ENCODE peak calls at places on chromosomes 11 and 22, in nine cellular contexts. A is brain microvascular endothelial cell, N is stomach, E is chondrocyte, W is foreskin fibroblast, M is omental fat pad, Q is progenitor cell of endocrine pancreas, H is retinal pigment epithelial cell, Y is breast epithelium. U is an unnamed sample.

GRCh38 chr11:109971184-109971523 is 122.0 kb upstream of the ZC3H12C start:
- DNase-seq in Y (no peak), E (no peak), Q (no peak), M (no peak), A (peak), H (no peak), W (peak), N (no peak), U (no peak)

GRCh38 chr22:32175751-32176644 is 16.9 kb upstream of the C22orf42 start:
- DNase-seq in Q (peak), N (no peak), H (no peak), Y (no peak), E (no peak), M (no peak), A (no peak), W (no peak), U (no peak)

GRCh38 chr11:92769125-92769524 is 200.3 kb upstream of the MTNR1B start:
- DNase-seq in E (no peak), N (no peak), W (no peak), Y (no peak), Q (no peak), A (no peak), M (no peak), H (no peak), U (no peak)

GRCh38 chr11:58286249-58286648 is 18.2 kb upstream of the OR10W1 start:
- DNase-seq in W (peak), N (no peak), A (peak), H (peak), Q (no peak), Y (no peak), M (no peak), E (no peak), U (no peak)

GRCh38 chr22:37045958-37046357 is 5.6 kb upstream of the KCTD17 start:
- DNase-seq in A (peak), E (no peak), N (no peak), Q (no peak), M (no peak), H (no peak), Y (no peak), W (peak), U (no peak)

GRCh38 chr11:114307524-114308203 is 11.5 kb downstream of the NNMT start:
- DNase-seq in Q (no peak), M (no peak), E (no peak), W (peak), N (peak), H (peak), Y (peak), A (peak), U (peak)

GRCh38 chr11:5288912-5289525 is 12.7 kb downstream of the OR51B4 start:
- DNase-seq in Y (no peak), Q (no peak), N (no peak), E (no peak), A (no peak), W (peak), M (no peak), H (no peak), U (no peak)

GRCh38 chr11:46290598-46291309 is 13.3 kb downstream of the CREB3L1 start:
- DNase-seq in Y (peak), H (no peak), A (peak), N (peak), Q (no peak), M (peak), W (peak), E (peak), U (peak)

GRCh38 chr22:45529966-45530575 is 27.4 kb downstream of the FBLN1 start:
- DNase-seq in Y (no peak), W (peak), A (no peak), Q (no peak), E (no peak), N (no peak), M (no peak), H (no peak), U (no peak)

GRCh38 chr22:36079041-36079440 is 50.4 kb upstream of the RBFOX2 start:
- DNase-seq in M (no peak), A (no peak), N (no peak), W (no peak), E (no peak), H (no peak), Y (no peak), Q (no peak), U (no peak)

GRCh38 chr11:5265832-5266231 is 3.9 kb downstream of the HBE1 start:
- DNase-seq in N (no peak), W (no peak), A (no peak), Q (no peak), H (no peak), Y (no peak), E (no peak), M (no peak), U (no peak)

GRCh38 chr22:40212126-40212525 is 34.4 kb downstream of the TNRC6B start:
- DNase-seq in M (no peak), Y (no peak), W (peak), Q (no peak), A (no peak), N (no peak), E (no peak), H (no peak), U (no peak)

DNA sequence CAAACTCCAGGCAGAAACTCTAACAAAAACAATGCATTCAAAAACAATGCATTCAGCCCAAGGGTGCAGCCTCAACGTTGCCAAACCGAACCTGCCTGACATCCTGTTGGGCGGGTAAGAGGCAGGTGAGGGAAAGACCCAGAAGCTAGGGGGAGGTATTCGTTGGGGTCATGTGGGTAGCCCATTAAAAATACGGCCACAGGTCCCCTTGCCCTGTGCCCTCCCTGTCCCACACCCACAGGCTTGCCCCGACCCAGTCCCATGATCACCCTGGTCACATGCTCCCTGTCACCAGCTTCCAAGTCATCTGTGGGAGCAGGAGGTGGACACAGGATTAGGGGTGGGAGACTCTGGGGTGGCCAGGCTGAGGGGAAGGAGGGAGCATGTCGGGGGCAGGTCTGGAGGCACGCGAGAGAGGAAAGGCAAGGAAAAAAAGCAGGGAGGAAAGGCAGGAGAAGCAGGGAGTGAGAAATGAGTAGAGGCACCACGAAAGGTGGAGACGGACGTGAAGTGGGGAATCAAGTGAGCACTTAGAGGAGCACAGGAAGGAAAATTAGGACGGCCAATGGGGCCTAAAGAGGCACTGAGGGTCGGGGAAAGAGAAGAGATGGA is 683 bp downstream of the PLA2G6 start:
- DNase-seq in M (no peak), W (peak), Y (peak), N (peak), Q (no peak), H (no peak), E (peak), A (no peak), U (no peak)
- TF ChIP-seq CTCF in M (no peak), W (no peak), Y (no peak), N (no peak), Q (no peak), H (no peak), E (no peak), A (no peak), U (no peak)

DNA sequence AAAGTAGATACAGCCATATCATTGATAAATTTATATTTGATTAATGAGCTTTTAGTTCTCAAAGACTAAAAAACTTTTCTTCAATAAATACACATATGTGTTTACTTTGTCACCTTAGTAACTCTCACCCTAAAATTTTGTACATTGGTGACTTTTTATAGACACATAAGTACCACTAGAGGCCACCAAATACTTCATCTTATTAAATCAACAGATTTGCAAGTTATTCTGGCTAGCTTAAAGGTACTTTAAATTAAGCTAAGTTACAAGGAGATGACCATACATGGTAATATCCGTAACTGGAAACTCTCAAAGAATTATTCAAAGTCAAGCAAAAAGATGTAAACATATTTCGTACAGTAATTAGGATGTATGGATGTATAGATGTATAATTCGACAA is 112.2 kb downstream of the SBF2 start:
- DNase-seq in M (no peak), N (no peak), W (peak), A (no peak), Y (no peak), H (peak), E (no peak), Q (no peak), U (no peak)
- TF ChIP-seq CTCF in M (no peak), N (peak), W (no peak), A (no peak), Y (no peak), H (peak), E (peak), Q (peak), U (peak)

DNA sequence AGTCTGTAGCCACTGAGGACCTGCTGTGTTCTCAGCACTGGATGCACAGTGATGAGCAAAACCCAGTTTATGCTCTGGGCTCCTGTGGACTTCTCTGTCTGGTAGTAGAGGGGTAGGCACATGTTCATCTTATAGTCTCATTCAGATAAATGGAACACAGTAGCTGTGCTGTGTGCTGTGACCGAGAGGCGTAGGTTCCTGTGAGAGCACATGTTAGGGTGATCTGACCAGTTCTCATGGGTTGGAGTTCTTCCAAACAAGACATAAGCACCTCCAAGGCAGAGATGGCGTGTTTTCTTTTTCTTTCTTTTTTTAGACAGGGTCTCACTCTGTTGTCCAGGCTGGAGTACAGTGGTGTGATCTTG is 154.8 kb upstream of the RASSF10 start:
- DNase-seq in W (no peak), Y (no peak), E (no peak), A (no peak), N (no peak), H (no peak), Q (no peak), M (no peak), U (no peak)
- TF ChIP-seq CTCF in W (no peak), Y (no peak), E (no peak), A (no peak), N (no peak), H (no peak), Q (no peak), M (no peak), U (no peak)

GRCh38 chr11:63762662-63763505 is 5.7 kb downstream of the ZFTA start:
- DNase-seq in Y (no peak), N (peak), W (peak), E (no peak), A (no peak), H (no peak), Q (no peak), M (no peak), U (no peak)
- TF ChIP-seq CTCF in Y (no peak), N (peak), W (no peak), E (no peak), A (no peak), H (no peak), Q (peak), M (no peak), U (no peak)

DNA sequence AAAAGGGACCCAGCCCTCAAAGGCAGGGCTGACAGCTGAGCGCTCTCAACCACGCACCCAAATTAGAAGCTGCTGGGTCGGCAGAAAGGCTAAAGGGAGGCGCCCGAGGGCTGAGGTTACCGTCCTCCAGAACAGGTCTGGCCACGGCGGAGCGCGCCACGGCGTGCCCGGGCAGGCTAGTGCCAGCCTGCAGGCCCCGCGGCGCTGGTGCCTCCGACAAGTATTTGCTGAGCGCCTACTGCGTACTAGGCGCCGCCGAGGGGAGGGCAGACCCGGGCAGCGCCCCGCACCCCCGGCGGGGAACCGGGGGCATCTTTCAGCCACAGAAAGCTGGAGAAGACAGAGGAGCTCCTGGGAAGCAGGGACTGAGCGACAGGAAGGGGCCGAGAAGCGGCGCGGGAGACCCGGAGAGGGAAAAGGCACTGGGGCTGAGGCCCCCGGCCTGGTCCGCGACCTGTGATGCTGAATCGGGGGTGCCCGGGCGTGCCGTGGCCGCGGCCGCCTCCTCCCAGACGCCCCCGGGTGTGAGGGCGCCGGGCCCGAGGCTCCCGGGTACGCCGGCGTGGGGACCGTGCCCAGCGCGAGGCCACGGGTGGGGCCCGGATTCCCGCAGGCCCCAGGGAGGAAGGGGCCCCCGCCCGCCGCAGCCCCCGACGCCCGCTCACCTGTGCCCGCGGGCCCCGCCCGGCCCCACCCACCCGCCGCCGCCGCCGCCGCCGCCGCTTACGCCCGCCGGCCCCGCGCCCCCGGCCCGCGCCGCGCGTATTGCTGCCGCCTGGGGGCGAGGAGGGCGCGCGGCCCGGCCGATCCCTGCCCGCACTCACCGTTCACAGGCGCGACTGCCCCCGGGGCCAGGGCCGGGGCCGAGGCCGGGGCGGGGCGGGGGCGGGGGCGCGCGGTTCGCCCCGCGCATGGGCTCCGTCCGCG is 521 bp downstream of the HRAS start:
- DNase-seq in N (peak), Q (no peak), H (no peak), W (peak), M (no peak), Y (peak), A (no peak), E (peak), U (no peak)
- TF ChIP-seq CTCF in N (no peak), Q (no peak), H (peak), W (no peak), M (no peak), Y (no peak), A (no peak), E (peak), U (no peak)

GRCh38 chr11:24617856-24618255 is 121.0 kb downstream of the LUZP2 start:
- DNase-seq in M (no peak), W (no peak), E (no peak), Q (no peak), A (no peak), Y (no peak), H (no peak), N (no peak), U (no peak)
- TF ChIP-seq CTCF in M (no peak), W (no peak), E (peak), Q (no peak), A (peak), Y (no peak), H (no peak), N (no peak), U (peak)

GRCh38 chr11:12198261-12198925 is 88.0 kb downstream of the MICAL2 start:
- DNase-seq in Y (no peak), Q (no peak), E (peak), W (no peak), H (no peak), N (peak), M (no peak), A (no peak), U (no peak)
- TF ChIP-seq CTCF in Y (no peak), Q (no peak), E (no peak), W (no peak), H (no peak), N (no peak), M (no peak), A (no peak), U (no peak)

GRCh38 chr11:17416492-17416891 is 28.0 kb upstream of the KCNJ11 start:
- DNase-seq in A (no peak), W (no peak), Y (no peak), N (no peak), M (no peak), E (no peak), Q (no peak), H (no peak), U (no peak)

GRCh38 chr11:17414317-17414737 is 25.9 kb upstream of the KCNJ11 start:
- DNase-seq in N (peak), Y (no peak), E (no peak), H (no peak), M (no peak), A (no peak), W (no peak), Q (no peak), U (no peak)

GRCh38 chr11:17413414-17414316 is 25.2 kb upstream of the KCNJ11 start:
- DNase-seq in W (no peak), H (no peak), M (no peak), A (no peak), Y (peak), Q (no peak), E (no peak), N (peak), U (no peak)

GRCh38 chr11:17415523-17416104 is 27.2 kb upstream of the KCNJ11 start:
- DNase-seq in H (no peak), W (no peak), M (no peak), Q (no peak), A (no peak), N (no peak), Y (no peak), E (no peak), U (no peak)

GRCh38 chr11:17414992-17415391 is 26.5 kb upstream of the KCNJ11 start:
- DNase-seq in Y (no peak), M (no peak), Q (no peak), E (no peak), H (no peak), A (no peak), W (no peak), N (no peak), U (no peak)
- TF ChIP-seq CTCF in Y (no peak), M (no peak), Q (no peak), E (no peak), H (no peak), A (no peak), W (no peak), N (no peak), U (no peak)

DNA sequence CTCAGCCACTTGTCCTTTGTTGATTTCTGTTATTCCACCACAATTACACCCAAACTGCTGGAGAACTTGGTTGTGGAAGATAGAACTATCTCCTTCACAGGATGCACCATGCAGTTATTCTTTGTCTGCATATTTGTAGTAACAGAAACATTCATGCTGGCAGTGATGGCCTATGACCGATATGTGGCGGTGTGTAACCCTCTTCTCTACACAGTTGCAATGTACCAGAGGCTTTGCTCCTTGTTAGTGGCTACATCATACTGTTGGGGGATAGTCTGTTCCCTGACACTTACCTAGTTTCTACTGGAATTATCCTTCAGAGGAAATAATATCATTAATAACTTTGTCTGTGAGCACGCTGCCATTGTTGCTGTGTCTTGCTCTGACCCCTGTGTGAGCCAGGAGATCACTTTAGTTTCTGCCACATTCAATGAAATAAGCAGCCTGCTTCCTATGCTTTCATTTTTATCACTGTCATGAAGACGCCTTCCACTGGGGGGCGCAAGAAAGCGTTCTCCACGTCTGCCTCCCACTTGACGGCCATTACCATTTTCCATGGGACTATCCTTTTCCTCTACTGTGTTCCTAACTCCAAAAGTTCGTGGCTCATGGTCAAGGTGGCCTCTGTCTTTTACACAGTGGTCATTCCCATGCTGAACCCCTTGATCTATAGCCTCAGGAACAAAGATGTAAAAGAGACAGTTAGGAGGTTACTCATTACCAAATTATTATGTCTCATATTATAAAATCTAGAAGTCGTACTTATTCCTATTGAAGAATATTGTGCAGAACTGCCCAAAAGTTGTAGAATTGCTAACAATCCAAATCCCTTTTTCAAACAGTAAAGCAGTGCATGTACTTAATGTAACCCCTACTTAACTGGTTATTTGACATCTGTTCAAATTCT is 53.2 kb downstream of the OR4C6 start:
- DNase-seq in M (no peak), H (no peak), W (no peak), A (no peak), N (no peak), Q (no peak), Y (no peak), E (no peak), U (no peak)
- TF ChIP-seq CTCF in M (no peak), H (no peak), W (peak), A (peak), N (no peak), Q (no peak), Y (no peak), E (peak), U (no peak)

U was measured in AG09319.